ENCODE peak calls at places on chromosomes 11 and 22, in seven cellular contexts. I is ACHN; P is coronary artery; D is effector memory CD8-positive, alpha-beta T cell; W is NCI-H1092 treated with DMSO at 0.1 percent for 48 hours; Z is progenitor cell of endocrine pancreas; J is HFF-Myc. R is an unnamed sample.

GRCh38 chr11:31059529-31059928 is 310.0 kb downstream of the DCDC1 start:
- DNase-seq in J (no peak), W (no peak), I (no peak), Z (no peak), P (no peak), D (no peak), R (no peak)

GRCh38 chr22:17842386-17842785 is 68.1 kb upstream of the BID start:
- DNase-seq in D (peak; percentile 41), I (no peak), P (no peak), W (no peak), Z (no peak), J (no peak), R (no peak)

GRCh38 chr11:10058356-10058755 is 235.7 kb downstream of the SBF2 start:
- DNase-seq in J (no peak), P (no peak), Z (no peak), I (no peak), D (no peak), W (no peak), R (no peak)

GRCh38 chr11:65095974-65096806 is at the start of gene VPS51:
- DNase-seq in P (peak; percentile 91), D (peak; percentile 80), Z (peak; percentile 71), W (peak; percentile 95), I (peak; percentile 81), J (peak; percentile 71), R (peak; percentile 86)

GRCh38 chr22:21026783-21027692 is 5.3 kb downstream of the SLC7A4 start:
- DNase-seq in J (no peak), W (peak; percentile 67), P (no peak), I (no peak), Z (no peak), D (no peak), R (no peak)

GRCh38 chr11:9739108-9739507 is 75.2 kb downstream of the SWAP70 start:
- DNase-seq in D (no peak), P (no peak), I (no peak), J (no peak), W (no peak), Z (no peak), R (no peak)

GRCh38 chr11:130601141-130601540 is 152.7 kb downstream of the ADAMTS15 start:
- DNase-seq in I (no peak), Z (no peak), D (no peak), W (no peak), P (peak; percentile 82), J (no peak), R (no peak)

GRCh38 chr11:115961168-115962003 is 457.2 kb upstream of the CADM1 start:
- DNase-seq in W (peak; percentile 61), I (no peak), Z (no peak), D (no peak), P (no peak), J (no peak), R (no peak)

GRCh38 chr11:56885182-56885581 is 103.5 kb upstream of the OR5AK2 start:
- DNase-seq in Z (peak; percentile 16), P (no peak), J (no peak), D (no peak), I (peak; percentile 24), W (peak; percentile 61), R (no peak)

GRCh38 chr22:45226681-45227186 is 14.0 kb downstream of the KIAA0930 start:
- DNase-seq in J (no peak), I (no peak), D (no peak), P (no peak), Z (no peak), W (no peak), R (no peak)

GRCh38 chr11:98068251-98068650 is 952.5 kb upstream of the CNTN5 start:
- DNase-seq in I (no peak), J (no peak), P (no peak), D (no peak), Z (no peak), W (no peak), R (no peak)

GRCh38 chr11:117923275-117923674 is 5.9 kb downstream of the TMPRSS13 start:
- DNase-seq in D (no peak), J (no peak), I (no peak), P (no peak), Z (no peak), W (no peak), R (no peak)

GRCh38 chr11:41382927-41383326 is 76.5 kb downstream of the LRRC4C start:
- DNase-seq in P (no peak), J (no peak), Z (no peak), I (peak; percentile 53), W (no peak), D (no peak), R (no peak)

GRCh38 chr11:65611758-65612603 is 2.0 kb downstream of the MAP3K11 start:
- DNase-seq in J (no peak), D (no peak), W (no peak), Z (no peak), I (no peak), P (no peak), R (no peak)

GRCh38 chr11:70756341-70756740 is 358.0 kb downstream of the CTTN start:
- DNase-seq in I (no peak), D (no peak), J (no peak), P (no peak), Z (no peak), W (no peak), R (no peak)

GRCh38 chr11:46114378-46114777 is 6.9 kb downstream of the PHF21A start:
- DNase-seq in I (no peak), Z (no peak), D (no peak), P (no peak), J (no peak), W (no peak), R (no peak)

GRCh38 chr11:43937434-43938411 is 4.7 kb upstream of the C11orf96 start:
- DNase-seq in I (peak; percentile 39), P (no peak), J (no peak), W (no peak), Z (no peak), D (no peak), R (no peak)